ENCODE peak calls at places on chromosome 5, in seven cellular contexts. One of them, this sample, is unnamed.
A peak's percentile ranks its signal among the peaks of the same experiment; 100 is the strongest.

GRCh38 chr5:159850192-159850573 is 66.1 kb upstream of the ADRA1B start:
- DNase-seq in GM06990: no peak
- DNase-seq in Peyer's patch: no peak
- DNase-seq in bronchial epithelial cell: peak; percentile 90
- DNase-seq in suprapubic skin: no peak
- DNase-seq in mucosa of descending colon: no peak
- DNase-seq in OCI-LY7: no peak
- DNase-seq in this sample: no peak

GRCh38 chr5:112574566-112574965 is 155.5 kb upstream of the EPB41L4A start:
- DNase-seq in GM06990: no peak
- DNase-seq in Peyer's patch: no peak
- DNase-seq in bronchial epithelial cell: no peak
- DNase-seq in suprapubic skin: no peak
- DNase-seq in mucosa of descending colon: no peak
- DNase-seq in OCI-LY7: no peak
- DNase-seq in this sample: no peak

GRCh38 chr5:172035039-172035438 is 28.6 kb upstream of the FBXW11 start:
- DNase-seq in GM06990: no peak
- DNase-seq in Peyer's patch: no peak
- DNase-seq in bronchial epithelial cell: peak; percentile 65
- DNase-seq in suprapubic skin: no peak
- DNase-seq in mucosa of descending colon: no peak
- DNase-seq in OCI-LY7: no peak
- DNase-seq in this sample: no peak

GRCh38 chr5:72194846-72195245 is 87.6 kb downstream of the MAP1B start:
- DNase-seq in GM06990: peak; percentile 29
- DNase-seq in Peyer's patch: no peak
- DNase-seq in bronchial epithelial cell: no peak
- DNase-seq in suprapubic skin: no peak
- DNase-seq in mucosa of descending colon: no peak
- DNase-seq in OCI-LY7: no peak
- DNase-seq in this sample: no peak

GRCh38 chr5:15683332-15683731 is 183.4 kb downstream of the FBXL7 start:
- DNase-seq in GM06990: no peak
- DNase-seq in Peyer's patch: no peak
- DNase-seq in bronchial epithelial cell: no peak
- DNase-seq in suprapubic skin: no peak
- DNase-seq in mucosa of descending colon: no peak
- DNase-seq in OCI-LY7: peak; percentile 4
- DNase-seq in this sample: no peak

GRCh38 chr5:54895816-54896341 is 89.5 kb downstream of the ESM1 start:
- DNase-seq in GM06990: no peak
- DNase-seq in Peyer's patch: no peak
- DNase-seq in bronchial epithelial cell: peak; percentile 59
- DNase-seq in suprapubic skin: no peak
- DNase-seq in mucosa of descending colon: no peak
- DNase-seq in OCI-LY7: peak; percentile 10
- DNase-seq in this sample: no peak

GRCh38 chr5:135033026-135033861 is 784 bp downstream of the PITX1 start:
- DNase-seq in GM06990: no peak
- DNase-seq in Peyer's patch: no peak
- DNase-seq in bronchial epithelial cell: peak; percentile 36
- DNase-seq in suprapubic skin: no peak
- DNase-seq in mucosa of descending colon: no peak
- DNase-seq in OCI-LY7: peak; percentile 62
- DNase-seq in this sample: no peak

GRCh38 chr5:173577817-173578216 is 38.6 kb downstream of the BOD1 start:
- DNase-seq in GM06990: no peak
- DNase-seq in Peyer's patch: no peak
- DNase-seq in bronchial epithelial cell: no peak
- DNase-seq in suprapubic skin: no peak
- DNase-seq in mucosa of descending colon: no peak
- DNase-seq in OCI-LY7: no peak
- DNase-seq in this sample: no peak

GRCh38 chr5:324736-325612 is 3.5 kb downstream of the AHRR start:
- DNase-seq in GM06990: no peak
- DNase-seq in Peyer's patch: no peak
- DNase-seq in bronchial epithelial cell: no peak
- DNase-seq in suprapubic skin: no peak
- DNase-seq in mucosa of descending colon: no peak
- DNase-seq in OCI-LY7: no peak
- DNase-seq in this sample: no peak

GRCh38 chr5:172819569-172819968 is 14.5 kb upstream of the ERGIC1 start:
- DNase-seq in GM06990: no peak
- DNase-seq in Peyer's patch: no peak
- DNase-seq in bronchial epithelial cell: no peak
- DNase-seq in suprapubic skin: no peak
- DNase-seq in mucosa of descending colon: no peak
- DNase-seq in OCI-LY7: no peak
- DNase-seq in this sample: no peak

GRCh38 chr5:32320576-32320975 is 7.8 kb upstream of the MTMR12 start:
- DNase-seq in GM06990: no peak
- DNase-seq in Peyer's patch: no peak
- DNase-seq in bronchial epithelial cell: no peak
- DNase-seq in suprapubic skin: no peak
- DNase-seq in mucosa of descending colon: no peak
- DNase-seq in OCI-LY7: no peak
- DNase-seq in this sample: no peak

GRCh38 chr5:53126514-53126913 is 17.0 kb upstream of the MOCS2 start:
- DNase-seq in GM06990: no peak
- DNase-seq in Peyer's patch: no peak
- DNase-seq in bronchial epithelial cell: peak; percentile 72
- DNase-seq in suprapubic skin: no peak
- DNase-seq in mucosa of descending colon: no peak
- DNase-seq in OCI-LY7: no peak
- DNase-seq in this sample: peak; percentile 33

GRCh38 chr5:80184235-80185023 is 71.4 kb downstream of the SERINC5 start:
- DNase-seq in GM06990: no peak
- DNase-seq in Peyer's patch: no peak
- DNase-seq in bronchial epithelial cell: peak; percentile 38
- DNase-seq in suprapubic skin: no peak
- DNase-seq in mucosa of descending colon: no peak
- DNase-seq in OCI-LY7: peak; percentile 45
- DNase-seq in this sample: no peak

GRCh38 chr5:30846171-30846570 is 347.3 kb upstream of the CDH6 start:
- DNase-seq in GM06990: no peak
- DNase-seq in Peyer's patch: no peak
- DNase-seq in bronchial epithelial cell: peak; percentile 27
- DNase-seq in suprapubic skin: no peak
- DNase-seq in mucosa of descending colon: no peak
- DNase-seq in OCI-LY7: no peak
- DNase-seq in this sample: no peak

GRCh38 chr5:147902606-147903115 is 3.7 kb downstream of the C5orf46 start:
- DNase-seq in GM06990: no peak
- DNase-seq in Peyer's patch: no peak
- DNase-seq in bronchial epithelial cell: no peak
- DNase-seq in suprapubic skin: no peak
- DNase-seq in mucosa of descending colon: no peak
- DNase-seq in OCI-LY7: no peak
- DNase-seq in this sample: no peak

GRCh38 chr5:39461007-39461682 is 36.4 kb upstream of the DAB2 start:
- DNase-seq in GM06990: no peak
- DNase-seq in Peyer's patch: peak; percentile 61
- DNase-seq in bronchial epithelial cell: no peak
- DNase-seq in suprapubic skin: no peak
- DNase-seq in mucosa of descending colon: no peak
- DNase-seq in OCI-LY7: peak; percentile 4
- DNase-seq in this sample: no peak

GRCh38 chr5:114361724-114362196 is at the start of gene KCNN2:
- DNase-seq in GM06990: peak; percentile 88
- DNase-seq in Peyer's patch: peak; percentile 58
- DNase-seq in bronchial epithelial cell: peak; percentile 39
- DNase-seq in suprapubic skin: peak; percentile 67
- DNase-seq in mucosa of descending colon: peak; percentile 84
- DNase-seq in OCI-LY7: no peak
- DNase-seq in this sample: no peak

GRCh38 chr5:142210011-142210410 is 101.4 kb downstream of the NDFIP1 start:
- DNase-seq in GM06990: no peak
- DNase-seq in Peyer's patch: no peak
- DNase-seq in bronchial epithelial cell: no peak
- DNase-seq in suprapubic skin: no peak
- DNase-seq in mucosa of descending colon: no peak
- DNase-seq in OCI-LY7: no peak
- DNase-seq in this sample: no peak

GRCh38 chr5:132751444-132751843 is 4.2 kb downstream of the CCNI2 start:
- DNase-seq in GM06990: peak; percentile 43
- DNase-seq in Peyer's patch: no peak
- DNase-seq in bronchial epithelial cell: peak; percentile 20
- DNase-seq in suprapubic skin: no peak
- DNase-seq in mucosa of descending colon: no peak
- DNase-seq in OCI-LY7: no peak
- DNase-seq in this sample: no peak

GRCh38 chr5:117207088-117207668 is 632.6 kb upstream of the SEMA6A start:
- DNase-seq in GM06990: no peak
- DNase-seq in Peyer's patch: no peak
- DNase-seq in bronchial epithelial cell: no peak
- DNase-seq in suprapubic skin: no peak
- DNase-seq in mucosa of descending colon: no peak
- DNase-seq in OCI-LY7: no peak
- DNase-seq in this sample: no peak

GRCh38 chr5:39394946-39395345 is 29.8 kb downstream of the DAB2 start:
- DNase-seq in GM06990: no peak
- DNase-seq in Peyer's patch: no peak
- DNase-seq in bronchial epithelial cell: peak; percentile 96
- DNase-seq in suprapubic skin: no peak
- DNase-seq in mucosa of descending colon: no peak
- DNase-seq in OCI-LY7: no peak
- DNase-seq in this sample: no peak

GRCh38 chr5:116595498-116595897 is 20.9 kb upstream of the SEMA6A start:
- DNase-seq in GM06990: no peak
- DNase-seq in Peyer's patch: no peak
- DNase-seq in bronchial epithelial cell: no peak
- DNase-seq in suprapubic skin: no peak
- DNase-seq in mucosa of descending colon: no peak
- DNase-seq in OCI-LY7: no peak
- DNase-seq in this sample: no peak

GRCh38 chr5:133299021-133299420 is 247.2 kb downstream of the HSPA4 start:
- DNase-seq in GM06990: no peak
- DNase-seq in Peyer's patch: no peak
- DNase-seq in bronchial epithelial cell: no peak
- DNase-seq in suprapubic skin: no peak
- DNase-seq in mucosa of descending colon: no peak
- DNase-seq in OCI-LY7: no peak
- DNase-seq in this sample: no peak

GRCh38 chr5:16539169-16539666 is 73.6 kb upstream of the ZNF622 start:
- DNase-seq in GM06990: no peak
- DNase-seq in Peyer's patch: peak; percentile 87
- DNase-seq in bronchial epithelial cell: peak; percentile 82
- DNase-seq in suprapubic skin: peak; percentile 90
- DNase-seq in mucosa of descending colon: peak; percentile 79
- DNase-seq in OCI-LY7: no peak
- DNase-seq in this sample: peak; percentile 69

GRCh38 chr5:92922231-92922967 is 658.6 kb downstream of the NR2F1-AS1 start:
- DNase-seq in GM06990: no peak
- DNase-seq in Peyer's patch: no peak
- DNase-seq in bronchial epithelial cell: no peak
- DNase-seq in suprapubic skin: no peak
- DNase-seq in mucosa of descending colon: no peak
- DNase-seq in OCI-LY7: no peak
- DNase-seq in this sample: no peak
- H3K4me3 ChIP-seq in GM06990: no peak overlapping the region
- H3K4me3 ChIP-seq in Peyer's patch: no peak overlapping the region
- H3K4me3 ChIP-seq in bronchial epithelial cell: no peak overlapping the region
- H3K4me3 ChIP-seq in suprapubic skin: no peak overlapping the region
- H3K4me3 ChIP-seq in mucosa of descending colon: no peak overlapping the region
- H3K4me3 ChIP-seq in OCI-LY7: no peak overlapping the region
- H3K4me3 ChIP-seq in this sample: no peak overlapping the region

DNA sequence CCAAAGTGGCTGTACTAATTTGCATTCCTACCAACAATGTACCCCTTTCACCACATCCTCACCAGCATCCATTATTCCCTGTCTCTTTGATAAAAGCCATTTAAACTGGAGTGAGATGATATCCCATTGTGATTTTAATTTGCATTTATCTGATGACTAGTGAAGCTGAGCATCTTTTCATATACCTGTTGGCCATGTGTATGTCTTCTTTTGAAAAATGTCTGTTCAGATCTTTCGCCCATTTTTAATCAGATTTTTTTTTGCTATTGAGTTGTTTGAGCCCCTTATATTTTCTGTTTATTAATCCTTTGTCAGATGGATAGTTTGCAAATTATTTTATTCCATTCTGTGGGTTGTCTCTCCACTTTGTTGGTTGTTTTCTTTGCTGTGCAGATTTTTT is 121.0 kb upstream of the LRRTM2 start:
- DNase-seq in GM06990: no peak
- DNase-seq in Peyer's patch: no peak
- DNase-seq in bronchial epithelial cell: no peak
- DNase-seq in suprapubic skin: no peak
- DNase-seq in mucosa of descending colon: no peak
- DNase-seq in OCI-LY7: no peak
- DNase-seq in this sample: no peak
- TF ChIP-seq CTCF in GM06990: no peak
- TF ChIP-seq CTCF in Peyer's patch: no peak
- TF ChIP-seq CTCF in bronchial epithelial cell: no peak
- TF ChIP-seq CTCF in suprapubic skin: no peak
- TF ChIP-seq CTCF in mucosa of descending colon: no peak
- TF ChIP-seq CTCF in OCI-LY7: no peak
- TF ChIP-seq CTCF in this sample: no peak

DNA sequence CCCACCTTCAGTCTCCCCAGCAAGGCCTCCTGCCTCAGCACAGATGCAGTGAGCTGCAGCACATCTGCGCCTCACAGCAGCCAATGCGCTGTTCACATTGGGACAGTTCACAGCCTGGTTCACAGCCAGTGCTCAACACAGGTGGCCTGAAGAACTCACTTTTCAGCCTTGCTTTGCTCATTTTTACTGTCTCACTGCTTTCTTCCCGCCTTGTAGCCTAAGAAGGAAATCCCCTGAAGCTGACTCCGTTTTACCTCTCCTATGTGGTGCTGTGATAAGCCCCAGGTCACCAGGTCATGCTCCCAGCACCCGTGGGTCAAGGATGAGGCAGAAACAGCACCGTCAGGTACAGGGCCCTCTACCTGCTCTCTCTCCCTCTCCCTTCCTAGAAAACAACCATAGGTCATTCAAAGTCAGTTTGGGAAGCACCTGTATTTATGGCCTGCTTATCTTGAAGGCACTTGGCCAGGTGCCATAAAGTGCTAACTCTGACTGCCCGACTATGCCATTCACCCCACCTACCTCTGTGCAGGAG is 1.1 kb downstream of the GCNT4 start:
- DNase-seq in GM06990: no peak
- DNase-seq in Peyer's patch: peak; percentile 84
- DNase-seq in bronchial epithelial cell: no peak
- DNase-seq in suprapubic skin: no peak
- DNase-seq in mucosa of descending colon: peak; percentile 39
- DNase-seq in OCI-LY7: no peak
- DNase-seq in this sample: no peak
- H3K4me3 ChIP-seq in GM06990: no peak overlapping the region
- H3K4me3 ChIP-seq in Peyer's patch: no peak overlapping the region
- H3K4me3 ChIP-seq in bronchial epithelial cell: no peak overlapping the region
- H3K4me3 ChIP-seq in suprapubic skin: no peak overlapping the region
- H3K4me3 ChIP-seq in mucosa of descending colon: no peak overlapping the region
- H3K4me3 ChIP-seq in OCI-LY7: no peak overlapping the region
- H3K4me3 ChIP-seq in this sample: peak overlapping the region; percentile 71

DNA sequence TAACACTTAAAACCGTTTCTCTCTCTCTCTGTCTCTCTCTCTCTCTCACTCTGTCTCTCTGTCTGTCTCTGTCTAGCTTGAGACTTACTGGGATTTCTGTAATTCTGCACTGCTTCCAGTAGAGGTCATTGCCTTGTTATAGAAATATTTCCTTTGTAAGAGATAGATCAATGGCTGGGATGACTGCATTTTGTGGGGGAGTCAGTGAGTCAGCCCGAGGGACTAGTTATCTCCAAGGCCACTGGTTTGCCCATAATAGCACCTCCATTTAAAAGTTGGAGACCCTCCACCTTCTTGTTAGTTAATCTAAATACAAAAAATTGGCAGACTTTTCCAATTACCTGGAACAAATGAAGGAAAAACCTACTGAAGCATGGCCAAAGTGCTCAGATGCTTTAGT is 547.2 kb downstream of the LRRC70 start:
- DNase-seq in GM06990: no peak
- DNase-seq in Peyer's patch: no peak
- DNase-seq in bronchial epithelial cell: peak; percentile 72
- DNase-seq in suprapubic skin: no peak
- DNase-seq in mucosa of descending colon: no peak
- DNase-seq in OCI-LY7: peak; percentile 8
- DNase-seq in this sample: no peak
- TF ChIP-seq CTCF in GM06990: peak; percentile 54
- TF ChIP-seq CTCF in Peyer's patch: no peak
- TF ChIP-seq CTCF in bronchial epithelial cell: peak; percentile 56
- TF ChIP-seq CTCF in suprapubic skin: no peak
- TF ChIP-seq CTCF in mucosa of descending colon: no peak
- TF ChIP-seq CTCF in OCI-LY7: peak; percentile 72
- TF ChIP-seq CTCF in this sample: peak; percentile 4